ENCODE peak calls at places on chromosomes 12 and 14, in eight cellular contexts. M is AG04450; C is BE2C; U is cardiac muscle cell; Z is astrocyte; L is naive thymus-derived CD4-positive, alpha-beta T cell; N is CD4-positive, alpha-beta memory T cell; X is ovary. A is an unnamed sample. For H3K9me3, the result is how much of the 10 kb centered on the place peaks cover.

GRCh38 chr14:67746927-67747326 is 45.2 kb downstream of the RDH12 start:
- DNase-seq in L (no peak), N (no peak), U (no peak), Z (no peak), M (no peak), C (no peak), X (no peak), A (no peak)

GRCh38 chr12:114774181-114774580 is 90.2 kb upstream of the TBX3 start:
- DNase-seq in U (peak), M (no peak), L (no peak), N (no peak), Z (peak), C (no peak), X (no peak), A (no peak)

GRCh38 chr14:85824526-85824925 is 294.6 kb downstream of the FLRT2 start:
- DNase-seq in M (no peak), Z (no peak), U (no peak), C (no peak), X (no peak), N (no peak), L (no peak), A (no peak)

GRCh38 chr14:78902010-78902623 is 731.9 kb downstream of the NRXN3 start:
- DNase-seq in L (no peak), M (peak), Z (peak), X (no peak), U (peak), C (peak), N (no peak), A (no peak)

GRCh38 chr12:53963434-53964314 is 9.0 kb downstream of the HOXC12 start:
- DNase-seq in M (no peak), Z (no peak), L (no peak), N (no peak), C (no peak), X (no peak), U (no peak), A (no peak)

GRCh38 chr14:99609245-99610117 is 5.5 kb upstream of the CCDC85C start:
- DNase-seq in U (no peak), Z (no peak), C (peak), M (no peak), N (no peak), L (no peak), X (no peak), A (no peak)

GRCh38 chr14:61188936-61189808 is 92.0 kb downstream of the TMEM30B start:
- DNase-seq in C (peak), M (no peak), N (no peak), X (peak), Z (peak), U (peak), L (no peak), A (no peak)

GRCh38 chr12:130764073-130764472 is 48.0 kb upstream of the RIMBP2 start:
- DNase-seq in M (no peak), Z (peak), C (no peak), X (no peak), U (peak), N (no peak), L (no peak), A (no peak)

GRCh38 chr12:85309180-85309579 is 29.2 kb downstream of the ALX1 start:
- DNase-seq in Z (no peak), U (no peak), L (no peak), N (no peak), C (no peak), X (no peak), M (no peak), A (no peak)

GRCh38 chr12:122021822-122022392 is at the start of gene BCL7A:
- DNase-seq in M (peak), U (peak), X (peak), L (peak), Z (peak), N (peak), C (peak), A (no peak)

GRCh38 chr14:89386214-89386886 is 30.7 kb downstream of the FOXN3 start:
- DNase-seq in M (no peak), C (no peak), X (no peak), N (no peak), U (no peak), L (no peak), Z (peak), A (no peak)

GRCh38 chr14:35384386-35385041 is 20.0 kb downstream of the NFKBIA start:
- DNase-seq in Z (peak), M (peak), N (no peak), X (peak), C (no peak), U (peak), L (no peak), A (no peak)

GRCh38 chr12:34547276-34547675 is 525.0 kb downstream of the ALG10 start:
- DNase-seq in C (no peak), N (no peak), X (no peak), Z (no peak), M (no peak), U (no peak), L (no peak), A (no peak)
- H3K9me3 ChIP-seq in C (under half), N (under half), X (under half), Z (under half), M (under half), U (under half), L (under half), A (under half)

DNA sequence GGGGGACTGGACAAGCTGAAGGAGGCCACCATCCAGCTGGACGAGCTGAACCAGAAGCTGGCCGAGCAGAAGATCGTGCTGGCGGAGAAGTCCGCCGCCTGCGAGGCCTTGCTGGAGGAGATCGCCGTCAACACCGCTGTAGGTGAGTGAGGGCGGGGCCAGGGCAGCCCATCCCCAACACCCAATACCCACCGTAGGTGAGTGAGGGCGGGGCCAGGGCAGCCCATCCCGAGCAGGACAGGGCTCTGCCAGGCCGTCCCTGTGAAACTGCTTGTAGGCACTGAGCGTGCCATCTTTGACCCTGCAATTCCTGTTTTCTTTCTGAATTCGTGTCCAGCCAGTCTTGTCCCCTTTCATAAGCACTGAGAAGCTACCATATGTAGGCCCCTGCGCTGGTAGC is 74.0 kb downstream of the CCDC92 start:
- DNase-seq in N (no peak), C (no peak), U (no peak), Z (no peak), L (no peak), M (no peak), X (no peak), A (no peak)
- H3K9me3 ChIP-seq in N (under half), C (under half), U (under half), Z (under half), L (under half), M (under half), X (under half), A (under half)

GRCh38 chr12:24840046-24840800 is 108.7 kb downstream of the BCAT1 start:
- DNase-seq in U (no peak), C (no peak), L (no peak), Z (peak), N (no peak), M (no peak), X (no peak), A (no peak)
- H3K9me3 ChIP-seq in U (under half), C (under half), L (under half), Z (under half), N (under half), M (under half), X (under half), A (under half)

GRCh38 chr14:105910426-105910825 is 384.0 kb downstream of the TMEM121 start:
- DNase-seq in Z (no peak), N (no peak), M (no peak), U (no peak), L (no peak), C (no peak), X (no peak), A (no peak)

GRCh38 chr14:105909046-105909827 is 382.9 kb downstream of the TMEM121 start:
- DNase-seq in U (no peak), N (no peak), M (no peak), Z (no peak), C (no peak), L (no peak), X (no peak), A (no peak)

GRCh38 chr14:105908481-105908911 is 382.1 kb downstream of the TMEM121 start:
- DNase-seq in M (no peak), C (peak), L (no peak), X (no peak), Z (no peak), N (no peak), U (no peak), A (no peak)

GRCh38 chr14:105907276-105907675 is 380.9 kb downstream of the TMEM121 start:
- DNase-seq in U (no peak), C (no peak), N (no peak), M (no peak), Z (no peak), X (no peak), L (no peak), A (no peak)

DNA sequence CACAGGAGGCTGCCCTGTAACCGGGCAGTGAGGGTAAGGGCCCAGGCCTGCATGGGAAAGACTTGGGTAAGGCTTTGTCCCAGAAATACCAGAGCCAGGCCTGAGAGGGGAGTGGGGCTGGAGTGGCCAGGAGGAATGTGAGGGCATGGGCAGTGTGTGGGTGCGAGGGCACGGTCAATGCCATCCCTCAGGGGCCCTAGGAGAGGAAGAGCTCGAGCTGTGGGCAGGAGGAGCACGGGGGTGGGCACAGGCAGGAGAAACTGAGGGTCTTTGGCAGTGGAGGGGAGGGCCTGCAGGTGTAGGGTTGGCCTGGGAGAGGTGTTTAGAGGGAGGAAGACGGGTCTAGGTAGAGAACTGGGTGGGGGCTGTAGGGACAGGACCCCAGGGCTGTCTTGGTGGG is 381.6 kb downstream of the TMEM121 start:
- DNase-seq in N (no peak), L (no peak), U (no peak), C (no peak), X (no peak), M (no peak), Z (no peak), A (no peak)
- H3K9me3 ChIP-seq in N (under half), L (under half), U (under half), C (under half), X (under half), M (half or more), Z (under half), A (under half)

A was measured in T-helper 17 cell.